ENCODE peak calls at places on chromosomes 7 and 10, in nine cellular contexts. X, B, F, Q, M, R, L, T and N are unnamed samples.
A peak's percentile ranks its signal among the peaks of the same experiment; 100 is the strongest.

GRCh38 chr7:154853727-154854095 is 149.2 kb downstream of the PAXIP1 start:
- DNase-seq in X (no peak), B (no peak), F (no peak), Q (no peak), M (no peak), R (no peak), L (no peak), T (no peak), N (no peak)

GRCh38 chr7:25456467-25457171 is 228.3 kb upstream of the NPVF start:
- DNase-seq in X (no peak), B (no peak), F (no peak), Q (no peak), M (peak; percentile 10), R (no peak), L (peak; percentile 23), T (no peak), N (no peak)

GRCh38 chr7:135194494-135195095 is 16.7 kb downstream of the WDR91 start:
- DNase-seq in X (no peak), B (no peak), F (no peak), Q (no peak), M (no peak), R (no peak), L (no peak), T (no peak), N (no peak)

GRCh38 chr7:71486856-71487628 is 355.1 kb downstream of the GALNT17 start:
- DNase-seq in X (peak; percentile 62), B (no peak), F (no peak), Q (no peak), M (no peak), R (no peak), L (no peak), T (no peak), N (no peak)

GRCh38 chr7:157617401-157617800 is 280.6 kb downstream of the DNAJB6 start:
- DNase-seq in X (no peak), B (no peak), F (no peak), Q (no peak), M (no peak), R (no peak), L (no peak), T (no peak), N (no peak)

GRCh38 chr7:21076054-21076453 is 289.4 kb upstream of the SP8 start:
- DNase-seq in X (no peak), B (no peak), F (peak; percentile 35), Q (no peak), M (no peak), R (no peak), L (peak; percentile 82), T (no peak), N (no peak)

GRCh38 chr7:51123322-51124021 is 193.1 kb downstream of the COBL start:
- DNase-seq in X (peak; percentile 70), B (no peak), F (peak; percentile 99), Q (no peak), M (peak; percentile 89), R (no peak), L (no peak), T (peak; percentile 52), N (peak; percentile 40)

GRCh38 chr10:60757422-60757895 is 20.8 kb upstream of the CDK1 start:
- DNase-seq in X (no peak), B (no peak), F (no peak), Q (no peak), M (no peak), R (no peak), L (peak; percentile 2), T (no peak), N (no peak)

GRCh38 chr10:62733654-62734293 is 70.7 kb upstream of the ADO start:
- DNase-seq in X (no peak), B (no peak), F (peak; percentile 23), Q (no peak), M (no peak), R (no peak), L (no peak), T (peak; percentile 26), N (no peak)

GRCh38 chr10:89301721-89302445 is at the start of gene IFIT2:
- DNase-seq in X (no peak), B (peak; percentile 23), F (peak; percentile 79), Q (no peak), M (peak; percentile 69), R (no peak), L (no peak), T (peak; percentile 8), N (peak; percentile 10)

GRCh38 chr10:1287493-1288480 is 231.6 kb downstream of the WDR37 start:
- DNase-seq in X (no peak), B (no peak), F (peak; percentile 69), Q (no peak), M (no peak), R (no peak), L (no peak), T (no peak), N (no peak)

GRCh38 chr7:127146746-127147536 is 105.8 kb downstream of the GRM8 start:
- DNase-seq in X (no peak), B (no peak), F (no peak), Q (no peak), M (no peak), R (no peak), L (no peak), T (no peak), N (no peak)

GRCh38 chr10:17023386-17024298 is 106.0 kb downstream of the CUBN start:
- DNase-seq in X (peak; percentile 99), B (peak; percentile 56), F (peak; percentile 97), Q (peak; percentile 48), M (no peak), R (peak; percentile 74), L (peak; percentile 56), T (peak; percentile 77), N (no peak)

GRCh38 chr10:60096761-60097513 is 190.6 kb upstream of the CCDC6 start:
- DNase-seq in X (no peak), B (no peak), F (no peak), Q (no peak), M (no peak), R (no peak), L (no peak), T (no peak), N (no peak)

GRCh38 chr7:2066251-2066919 is 166.4 kb downstream of the MAD1L1 start:
- DNase-seq in X (no peak), B (peak; percentile 17), F (no peak), Q (peak; percentile 12), M (no peak), R (peak; percentile 33), L (no peak), T (peak; percentile 8), N (no peak)

GRCh38 chr10:85612378-85612775 is 754.2 kb downstream of the GRID1 start:
- DNase-seq in X (no peak), B (no peak), F (no peak), Q (peak; percentile 15), M (no peak), R (no peak), L (no peak), T (peak; percentile 52), N (no peak)

GRCh38 chr10:32377458-32378370 is 30.8 kb upstream of the EPC1 start:
- DNase-seq in X (peak; percentile 13), B (no peak), F (peak; percentile 44), Q (peak; percentile 10), M (peak; percentile 75), R (peak; percentile 18), L (peak; percentile 25), T (no peak), N (no peak)

GRCh38 chr7:132464740-132465139 is 111.5 kb downstream of the PLXNA4 start:
- DNase-seq in X (peak; percentile 13), B (no peak), F (peak; percentile 44), Q (no peak), M (no peak), R (no peak), L (no peak), T (no peak), N (no peak)

GRCh38 chr7:38070718-38071117 is 107.3 kb upstream of the STARD3NL start:
- DNase-seq in X (no peak), B (no peak), F (peak; percentile 21), Q (no peak), M (no peak), R (no peak), L (peak; percentile 59), T (no peak), N (no peak)

GRCh38 chr7:35624299-35625186 is 70.4 kb downstream of the HERPUD2 start:
- DNase-seq in X (no peak), B (peak; percentile 7), F (peak; percentile 31), Q (no peak), M (peak; percentile 43), R (peak; percentile 11), L (peak; percentile 72), T (peak; percentile 6), N (peak; percentile 34)

GRCh38 chr7:68573271-68574000 is 1024.8 kb upstream of the AUTS2 start:
- DNase-seq in X (no peak), B (no peak), F (no peak), Q (no peak), M (no peak), R (no peak), L (no peak), T (no peak), N (no peak)

GRCh38 chr7:98877692-98878364 is 504 bp upstream of the TRRAP start:
- DNase-seq in X (no peak), B (no peak), F (no peak), Q (no peak), M (no peak), R (no peak), L (no peak), T (no peak), N (no peak)

GRCh38 chr10:86164216-86164774 is 202.3 kb downstream of the GRID1 start:
- DNase-seq in X (no peak), B (no peak), F (no peak), Q (no peak), M (no peak), R (no peak), L (no peak), T (no peak), N (no peak)

GRCh38 chr10:29982997-29983648 is 76.3 kb downstream of the JCAD start:
- DNase-seq in X (no peak), B (no peak), F (no peak), Q (no peak), M (no peak), R (no peak), L (no peak), T (no peak), N (no peak)

GRCh38 chr10:119651514-119652327 is 541 bp downstream of the BAG3 start:
- DNase-seq in X (no peak), B (no peak), F (no peak), Q (no peak), M (no peak), R (peak; percentile 3), L (peak; percentile 59), T (no peak), N (no peak)

GRCh38 chr10:45526309-45526708 is 146.3 kb downstream of the ZFAND4 start:
- DNase-seq in X (no peak), B (no peak), F (no peak), Q (no peak), M (no peak), R (no peak), L (no peak), T (no peak), N (no peak)

GRCh38 chr10:79248341-79248931 is 98.8 kb upstream of the PPIF start:
- DNase-seq in X (no peak), B (no peak), F (no peak), Q (no peak), M (no peak), R (no peak), L (no peak), T (peak; percentile 18), N (no peak)

GRCh38 chr10:13693783-13694450 is 107.2 kb downstream of the PRPF18 start:
- DNase-seq in X (no peak), B (no peak), F (no peak), Q (no peak), M (no peak), R (no peak), L (no peak), T (no peak), N (no peak)

GRCh38 chr10:17548786-17549185 is 68.4 kb downstream of the HACD1 start:
- DNase-seq in X (no peak), B (no peak), F (no peak), Q (no peak), M (no peak), R (no peak), L (no peak), T (no peak), N (no peak)

GRCh38 chr10:17954856-17955255 is 3.1 kb downstream of the SLC39A12 start:
- DNase-seq in X (no peak), B (no peak), F (no peak), Q (no peak), M (no peak), R (no peak), L (no peak), T (no peak), N (no peak)

GRCh38 chr10:102546606-102547310 is 43.0 kb downstream of the SUFU start:
- DNase-seq in X (no peak), B (no peak), F (no peak), Q (no peak), M (no peak), R (no peak), L (no peak), T (no peak), N (no peak)